ENCODE peak calls at places on chromosomes 3 and 15, in seven cellular contexts. D is neuronal stem cell, I is IMR-90, X is PC-3, W is H9, M is GM23248, E is HepG2. B is an unnamed sample.

GRCh38 chr3:188049890-188050530 is 103.9 kb upstream of the LPP start:
- DNase-seq in W (no peak), X (no peak), D (no peak), M (no peak), E (no peak), I (no peak), B (no peak)

GRCh38 chr15:83306561-83306960 is 22.1 kb upstream of the BNC1 start:
- DNase-seq in X (peak), I (peak), W (no peak), M (no peak), E (no peak), D (no peak), B (no peak)

GRCh38 chr3:140363801-140364200 is 314.1 kb upstream of the TRIM42 start:
- DNase-seq in W (no peak), E (no peak), D (no peak), M (peak), X (no peak), I (no peak), B (no peak)

GRCh38 chr15:41585140-41586047 is 26.4 kb downstream of the TYRO3 start:
- DNase-seq in W (peak), X (peak), I (peak), E (no peak), D (no peak), M (peak), B (peak)

GRCh38 chr3:196138927-196139680 is 57.2 kb upstream of the TFRC start:
- DNase-seq in I (peak), M (peak), X (no peak), W (peak), D (no peak), E (no peak), B (peak)

GRCh38 chr15:51888593-51889195 is 59.2 kb downstream of the TMOD3 start:
- DNase-seq in M (peak), E (no peak), I (peak), D (no peak), X (peak), W (no peak), B (no peak)

GRCh38 chr3:185423178-185423577 is 60.2 kb downstream of the MAP3K13 start:
- DNase-seq in D (no peak), W (no peak), M (peak), X (peak), E (no peak), I (peak), B (peak)

GRCh38 chr15:39153718-39154117 is 427.2 kb upstream of the THBS1 start:
- DNase-seq in I (peak), E (no peak), X (peak), M (peak), W (no peak), D (no peak), B (no peak)

GRCh38 chr15:34799149-34799824 is 3.9 kb upstream of the ACTC1 start:
- DNase-seq in X (no peak), W (peak), M (no peak), E (no peak), I (no peak), D (no peak), B (peak)

GRCh38 chr3:43525376-43525775 is 96.4 kb downstream of the ANO10 start:
- DNase-seq in E (no peak), I (no peak), W (no peak), D (no peak), X (no peak), M (no peak), B (peak)

GRCh38 chr3:17466028-17466427 is 276.4 kb downstream of the TBC1D5 start:
- DNase-seq in M (peak), D (no peak), E (no peak), I (peak), W (no peak), X (peak), B (no peak)

GRCh38 chr3:140546649-140547048 is 131.2 kb upstream of the TRIM42 start:
- DNase-seq in D (no peak), W (no peak), M (no peak), I (no peak), E (no peak), X (peak), B (peak)

GRCh38 chr15:95169701-95170459 is 938.5 kb downstream of the MCTP2 start:
- DNase-seq in M (peak), E (no peak), W (no peak), I (peak), D (no peak), X (no peak), B (no peak)

GRCh38 chr3:36944641-36945270 is at the start of gene TRANK1:
- DNase-seq in E (no peak), D (no peak), W (peak), I (peak), X (no peak), M (peak), B (peak)

GRCh38 chr3:73815966-73816365 is 191.2 kb upstream of the PDZRN3 start:
- DNase-seq in W (no peak), D (no peak), E (no peak), M (no peak), X (no peak), I (no peak), B (no peak)

GRCh38 chr15:68542771-68543544 is 35.8 kb upstream of the CORO2B start:
- DNase-seq in I (peak), W (no peak), D (no peak), E (peak), X (peak), M (peak), B (peak)

GRCh38 chr3:31947671-31948091 is 33.4 kb downstream of the OSBPL10 start:
- DNase-seq in M (no peak), E (no peak), I (no peak), D (no peak), X (no peak), W (no peak), B (peak)

GRCh38 chr15:67692573-67692972 is 132.7 kb upstream of the SKOR1 start:
- DNase-seq in E (no peak), I (no peak), D (no peak), X (no peak), M (no peak), W (no peak), B (no peak)

GRCh38 chr3:42013652-42014442 is 51.9 kb upstream of the ULK4 start:
- DNase-seq in W (no peak), D (no peak), M (peak), I (no peak), E (no peak), X (peak), B (no peak)

GRCh38 chr3:185270956-185271332 is 17.1 kb upstream of the EHHADH start:
- DNase-seq in W (no peak), I (no peak), X (no peak), D (no peak), M (no peak), E (no peak), B (no peak)

GRCh38 chr3:153897842-153898241 is 223.3 kb upstream of the ARHGEF26 start:
- DNase-seq in X (no peak), W (no peak), E (no peak), M (no peak), I (no peak), D (no peak), B (no peak)

GRCh38 chr15:99909914-99910313 is 176.7 kb upstream of the LYSMD4 start:
- DNase-seq in I (no peak), X (peak), W (peak), M (peak), D (no peak), E (peak), B (peak)

GRCh38 chr3:158668506-158668905 is 3.9 kb downstream of the LXN start:
- DNase-seq in X (peak), D (no peak), I (peak), W (no peak), M (peak), E (no peak), B (no peak)

GRCh38 chr3:11820540-11821041 is 26.1 kb downstream of the TAMM41 start:
- DNase-seq in M (peak), D (no peak), X (no peak), E (no peak), W (peak), I (peak), B (peak)

GRCh38 chr3:196268270-196269163 is 19.0 kb downstream of the PCYT1A start:
- DNase-seq in E (no peak), W (peak), M (peak), X (peak), I (peak), D (no peak), B (peak)

GRCh38 chr3:177681852-177682251 is 484.6 kb upstream of the TBL1XR1 start:
- DNase-seq in X (no peak), I (no peak), M (no peak), D (no peak), W (no peak), E (no peak), B (no peak)

GRCh38 chr3:190053919-190054672 is 66.6 kb downstream of the P3H2 start:
- DNase-seq in I (peak), M (peak), W (no peak), X (peak), E (no peak), D (no peak), B (peak)

GRCh38 chr3:142209655-142210054 is 15.7 kb downstream of the GK5 start:
- DNase-seq in X (peak), M (peak), D (no peak), I (peak), E (no peak), W (no peak), B (no peak)

DNA sequence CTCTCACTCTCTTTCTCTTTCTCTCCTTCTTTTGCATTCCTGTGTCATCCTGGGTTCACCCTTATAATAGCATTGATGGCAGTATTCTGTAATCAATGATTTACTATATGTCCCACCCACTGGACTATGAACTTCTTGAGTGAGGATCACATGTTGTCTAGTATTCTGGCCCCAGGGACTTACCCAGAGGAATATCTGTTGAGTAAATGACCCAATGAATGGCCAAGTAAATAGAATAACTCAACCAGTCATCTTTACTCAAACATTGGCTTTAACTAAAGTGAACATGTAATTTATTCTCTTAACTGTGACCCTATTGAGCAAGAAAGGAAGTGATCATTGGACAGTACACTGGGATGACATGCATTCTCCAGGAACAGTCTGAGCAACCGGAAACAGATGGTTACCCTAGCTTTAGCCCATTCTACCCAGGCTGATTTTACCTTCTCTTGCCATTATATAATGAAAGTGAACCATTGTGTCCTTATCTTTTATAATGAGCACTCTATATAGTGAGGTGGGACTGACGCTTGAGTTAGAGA is 94.5 kb upstream of the SOX14 start:
- DNase-seq in M (no peak), X (no peak), E (peak), D (no peak), I (no peak), W (no peak), B (no peak)
- H3K9ac ChIP-seq in M (no peak), X (no peak), E (no peak), D (no peak), I (no peak), W (no peak), B (no peak)

DNA sequence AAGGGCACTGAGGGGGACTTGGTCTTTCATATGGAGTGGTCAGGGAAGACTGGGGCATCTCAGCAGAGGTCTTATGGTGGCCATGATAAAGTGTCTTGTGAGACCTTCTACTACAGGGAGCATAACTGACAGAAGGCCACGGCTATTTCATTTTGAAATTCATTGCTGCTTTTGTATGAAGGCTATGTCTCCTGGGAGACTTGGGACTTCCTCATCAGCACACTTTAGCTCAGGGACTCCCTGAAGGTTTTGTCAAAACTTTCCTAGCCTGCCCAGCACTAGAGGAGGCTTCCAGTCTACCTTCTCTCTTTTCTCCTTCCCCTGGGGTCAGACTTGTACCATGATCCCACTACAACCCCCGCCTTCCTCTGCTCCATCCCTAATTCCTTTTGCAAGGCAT is 77.2 kb upstream of the RASGRF1 start:
- DNase-seq in D (no peak), E (no peak), X (no peak), W (no peak), I (no peak), M (no peak), B (no peak)
- H3K9ac ChIP-seq in D (no peak), E (no peak), X (no peak), W (no peak), I (no peak), M (no peak), B (no peak)

DNA sequence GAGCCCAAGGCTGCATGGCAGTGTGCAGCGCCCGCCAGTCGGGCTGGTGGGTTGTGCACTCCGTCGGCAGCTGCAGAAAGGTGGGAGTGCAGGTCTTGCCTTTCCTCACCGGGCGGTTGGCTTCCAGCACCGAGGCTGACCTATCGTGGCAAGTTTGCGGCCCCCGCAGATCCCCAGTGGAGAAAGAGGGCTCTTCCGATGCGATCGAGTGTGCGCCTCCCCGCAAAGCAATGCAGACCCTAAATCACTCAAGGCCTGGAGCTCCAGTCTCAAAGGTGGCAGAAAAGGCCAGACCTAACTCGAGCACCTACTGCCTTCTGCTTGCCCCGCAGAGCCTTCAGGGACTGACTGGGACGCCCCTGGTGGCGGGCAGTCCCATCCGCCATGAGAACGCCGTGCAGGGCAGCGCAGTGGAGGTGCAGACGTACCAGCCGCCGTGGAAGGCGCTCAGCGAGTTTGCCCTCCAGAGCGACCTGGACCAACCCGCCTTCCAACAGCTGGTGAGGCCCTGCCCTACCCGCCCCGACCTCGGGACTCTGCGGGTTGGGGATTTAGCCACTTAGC is 4.3 kb downstream of the ISL2 start:
- DNase-seq in W (peak), I (no peak), E (no peak), X (no peak), D (no peak), M (peak), B (peak)
- H3K9ac ChIP-seq in W (no peak), I (no peak), E (no peak), X (no peak), D (no peak), M (no peak), B (peak)

GRCh38 chr3:4825572-4826236 is 153.5 kb upstream of the BHLHE40 start:
- DNase-seq in W (no peak), D (no peak), I (no peak), E (peak), M (no peak), X (no peak), B (peak)
- H3K9ac ChIP-seq in W (no peak), D (no peak), I (no peak), E (no peak), M (peak), X (peak), B (no peak)

GRCh38 chr15:80152180-80152895 is 461 bp upstream of the FAH start:
- DNase-seq in D (peak), W (peak), E (peak), X (peak), M (peak), I (peak), B (peak)
- H3K9ac ChIP-seq in D (peak), W (peak), E (peak), X (peak), M (peak), I (peak), B (peak)

DNA sequence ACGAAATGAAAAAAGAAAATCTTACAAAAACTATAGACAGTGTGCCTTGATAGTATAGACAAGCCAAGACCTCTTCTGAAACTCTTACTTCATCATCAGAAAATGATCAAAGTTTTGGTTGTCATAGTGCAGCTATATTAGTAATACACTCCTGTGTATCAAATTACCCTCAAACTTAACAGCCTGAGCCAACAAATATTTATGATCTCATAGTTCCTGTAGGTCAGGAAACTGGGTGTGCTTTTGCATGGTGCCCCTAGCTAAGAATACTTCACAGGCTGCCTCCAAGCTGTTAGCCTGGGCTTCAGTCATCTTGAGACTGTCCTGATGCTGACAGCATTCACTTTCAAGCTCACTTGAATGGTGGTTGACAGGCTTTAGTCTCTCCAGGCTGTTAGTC is 173.1 kb upstream of the CADPS start:
- DNase-seq in X (no peak), E (no peak), M (peak), W (no peak), I (no peak), D (no peak), B (no peak)
- H3K9ac ChIP-seq in X (no peak), E (no peak), M (no peak), W (no peak), I (no peak), D (no peak), B (no peak)

DNA sequence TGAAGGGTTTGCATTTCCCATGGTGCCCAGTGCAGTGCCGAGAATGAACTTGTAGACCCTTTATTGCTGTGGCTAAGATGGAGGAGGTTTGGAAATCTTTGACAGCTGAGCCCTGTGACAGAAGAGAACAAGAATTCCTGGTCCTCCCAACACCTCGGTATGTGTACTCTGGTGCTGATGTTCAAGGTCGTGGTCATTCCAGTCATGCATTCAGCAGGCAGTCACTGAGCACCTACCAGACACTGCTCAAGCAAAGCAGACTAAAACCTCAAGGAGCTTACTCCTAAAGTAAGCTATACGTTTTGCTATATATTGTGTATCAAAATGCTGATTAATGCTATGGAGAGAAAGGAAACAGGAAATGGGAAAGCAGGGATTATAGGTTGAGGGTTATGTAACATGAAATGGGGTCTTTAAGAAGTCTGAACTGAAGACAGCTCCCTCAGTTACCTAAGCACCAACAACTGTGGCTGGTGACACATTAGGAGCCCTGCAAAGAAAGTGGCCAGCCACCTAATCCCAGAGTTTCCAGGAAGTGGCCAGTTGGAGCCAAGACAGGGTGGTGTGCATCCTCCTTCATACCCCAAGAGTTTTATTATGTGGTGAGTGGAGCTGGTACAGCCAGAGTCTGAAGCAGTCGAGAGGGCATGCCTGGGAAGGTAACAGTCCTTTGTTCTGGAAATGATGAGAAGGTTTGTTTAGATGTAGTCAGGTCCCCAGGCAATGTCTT is 65.0 kb downstream of the CCNL1 start:
- DNase-seq in X (no peak), D (no peak), I (peak), M (peak), W (no peak), E (peak), B (no peak)
- H3K9ac ChIP-seq in X (no peak), D (no peak), I (no peak), M (no peak), W (no peak), E (no peak), B (no peak)

GRCh38 chr15:85618956-85619491 is 175.7 kb downstream of the KLHL25 start:
- DNase-seq in D (peak), W (peak), X (no peak), I (peak), M (peak), E (no peak), B (peak)

GRCh38 chr15:85621096-85621495 is 173.6 kb downstream of the KLHL25 start:
- DNase-seq in X (no peak), E (no peak), W (no peak), D (no peak), M (peak), I (no peak), B (no peak)

GRCh38 chr15:85622432-85622831 is 172.3 kb downstream of the KLHL25 start:
- DNase-seq in I (peak), M (peak), X (no peak), W (no peak), D (no peak), E (no peak), B (no peak)

GRCh38 chr15:85623648-85624047 is 171.1 kb downstream of the KLHL25 start:
- DNase-seq in W (no peak), D (no peak), E (no peak), M (peak), I (peak), X (peak), B (no peak)

DNA sequence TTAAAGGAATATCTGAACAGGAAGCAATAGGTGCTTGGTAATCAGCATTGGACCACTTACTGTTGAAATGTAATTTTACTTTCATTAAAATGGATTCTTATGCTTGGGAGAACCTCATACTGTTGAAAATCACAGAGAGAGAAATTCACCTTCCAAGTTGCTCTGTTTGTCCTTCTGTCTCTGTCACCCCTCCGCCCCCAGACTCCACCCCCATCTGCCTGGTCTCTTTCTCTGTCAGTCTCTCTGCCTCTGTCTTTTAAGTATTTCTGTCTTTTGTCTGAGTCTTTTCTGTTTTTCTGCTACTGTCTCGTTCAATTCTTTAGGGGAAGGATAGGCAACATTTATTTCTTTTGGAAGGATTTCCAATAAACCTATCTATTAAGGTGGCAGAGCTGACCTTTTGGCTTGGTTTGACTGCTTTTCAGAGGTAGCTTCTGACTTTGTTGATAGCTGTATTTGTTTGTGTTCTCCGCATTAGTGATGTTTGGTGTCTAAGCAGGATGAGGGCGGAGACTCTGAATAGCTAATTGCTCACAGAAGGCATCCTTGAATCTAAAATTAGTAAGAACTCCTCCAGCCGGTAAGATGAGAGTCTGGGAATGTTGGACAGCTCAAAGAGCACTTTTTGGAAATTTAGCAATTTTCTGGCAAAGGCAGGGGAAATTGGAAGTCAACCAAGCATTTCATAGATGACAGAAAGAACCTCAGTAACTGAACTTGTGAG is 174.2 kb downstream of the KLHL25 start:
- DNase-seq in M (peak), E (no peak), D (no peak), X (no peak), W (no peak), I (peak), B (no peak)
- H3K9ac ChIP-seq in M (peak), E (no peak), D (no peak), X (no peak), W (no peak), I (peak), B (no peak)

GRCh38 chr3:146246493-146246892 is 4.4 kb downstream of the PLSCR4 start:
- DNase-seq in W (no peak), D (no peak), E (no peak), I (no peak), M (no peak), X (no peak), B (no peak)
- H3K9ac ChIP-seq in W (no peak), D (no peak), E (no peak), I (no peak), M (no peak), X (no peak), B (no peak)